ENCODE peak calls at places on chromosome 14, in six cellular contexts. A is cardiac muscle cell, U is A549, N is small intestine, Z is lung, L is stomach. O is an unnamed sample.
A peak's percentile ranks its signal among the peaks of the same experiment; 100 is the strongest.

GRCh38 chr14:96895658-96896271 is 98.6 kb downstream of the VRK1 start:
- DNase-seq in A (no peak), U (no peak), N (no peak), Z (no peak), L (no peak), O (no peak)

GRCh38 chr14:69092840-69093422 is 60.0 kb downstream of the DCAF5 start:
- DNase-seq in A (no peak), U (no peak), N (no peak), Z (no peak), L (no peak), O (no peak)

GRCh38 chr14:50795909-50796308 is 35.1 kb downstream of the NIN start:
- DNase-seq in A (no peak), U (no peak), N (no peak), Z (no peak), L (no peak), O (no peak)

GRCh38 chr14:55316528-55316927 is 45.3 kb downstream of the FBXO34 start:
- DNase-seq in A (no peak), U (no peak), N (peak; percentile 93), Z (no peak), L (no peak), O (no peak)

GRCh38 chr14:71163842-71164500 is 256.7 kb downstream of the PCNX1 start:
- DNase-seq in A (no peak), U (no peak), N (no peak), Z (no peak), L (no peak), O (no peak)

GRCh38 chr14:96224480-96225096 is 19.9 kb downstream of the BDKRB2 start:
- DNase-seq in A (no peak), U (no peak), N (peak; percentile 79), Z (no peak), L (no peak), O (no peak)

GRCh38 chr14:99266181-99267178 is 5.5 kb downstream of the BCL11B start:
- DNase-seq in A (peak; percentile 80), U (peak; percentile 71), N (peak; percentile 74), Z (peak; percentile 76), L (peak; percentile 79), O (peak; percentile 21)

GRCh38 chr14:76045773-76046172 is 60.2 kb downstream of the IFT43 start:
- DNase-seq in A (no peak), U (no peak), N (no peak), Z (no peak), L (no peak), O (no peak)

GRCh38 chr14:59482471-59483331 is 1.5 kb downstream of the L3HYPDH start:
- DNase-seq in A (peak; percentile 86), U (peak; percentile 83), N (peak; percentile 35), Z (no peak), L (no peak), O (peak; percentile 45)

GRCh38 chr14:59481407-59482119 is 2.6 kb downstream of the L3HYPDH start:
- DNase-seq in A (peak; percentile 76), U (peak; percentile 52), N (no peak), Z (no peak), L (no peak), O (no peak)

GRCh38 chr14:59483819-59484610 is at the start of the genes JKAMP and L3HYPDH:
- DNase-seq in A (peak; percentile 97), U (peak; percentile 96), N (peak; percentile 95), Z (peak; percentile 98), L (peak; percentile 97), O (peak; percentile 96)

GRCh38 chr14:59483360-59483759 is 848 bp downstream of the L3HYPDH start:
- DNase-seq in A (peak; percentile 65), U (peak; percentile 47), N (peak; percentile 25), Z (no peak), L (no peak), O (peak; percentile 19)

DNA sequence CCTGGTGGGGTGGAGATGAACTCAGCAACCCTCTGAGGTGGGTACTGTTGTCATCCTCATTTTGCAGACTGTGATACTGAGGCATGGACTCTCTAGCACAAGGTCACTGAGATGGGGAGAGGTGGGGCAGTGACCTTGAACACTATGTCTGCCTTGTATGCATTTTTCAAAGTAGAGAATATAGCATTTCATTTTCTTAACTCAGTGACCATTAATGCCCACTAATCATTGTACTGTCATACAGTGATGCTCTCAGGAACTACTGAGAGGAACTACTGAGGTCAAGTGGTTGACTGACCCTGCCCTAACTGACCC is 2.1 kb downstream of the L3HYPDH start:
- DNase-seq in A (no peak), U (no peak), N (no peak), Z (no peak), L (no peak), O (no peak)
- H3K4me3 ChIP-seq in A (no peak overlapping the region), U (peak overlapping the region; percentile 82), N (no peak overlapping the region), Z (no peak overlapping the region), L (peak overlapping the region; percentile 75), O (peak overlapping the region; percentile 98)

DNA sequence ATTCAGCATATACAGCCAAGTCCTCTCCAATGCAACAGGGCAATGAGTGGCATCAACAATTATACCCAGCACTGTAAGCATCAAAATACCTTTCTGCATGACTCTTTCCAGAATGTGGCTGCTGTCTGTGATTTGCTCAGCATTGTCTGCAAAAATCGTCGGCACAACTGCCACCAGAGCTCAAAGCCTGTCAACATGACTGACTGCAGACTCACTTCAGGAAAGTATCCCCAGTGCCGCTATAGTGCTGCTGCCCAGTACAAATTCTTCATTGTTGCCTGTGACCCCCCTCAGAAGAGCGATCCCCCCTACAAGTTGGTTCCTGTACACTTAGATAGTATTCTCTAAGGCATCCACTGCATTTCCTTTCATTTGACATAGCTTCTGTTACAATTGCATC is 737 bp downstream of the RNASE6 start:
- DNase-seq in A (no peak), U (no peak), N (no peak), Z (no peak), L (no peak), O (no peak)
- H3K4me1 ChIP-seq in A (peaks cover 19% of the 10 kb centered on the region), U (no peaks in the 10 kb centered on the region), N (peaks cover 4% of the 10 kb centered on the region), Z (peaks cover 7% of the 10 kb centered on the region), L (peaks cover 13% of the 10 kb centered on the region), O (no peaks in the 10 kb centered on the region)

GRCh38 chr14:21382886-21383847 is 652 bp downstream of the SUPT16H start:
- DNase-seq in A (peak; percentile 51), U (peak; percentile 58), N (peak; percentile 36), Z (peak; percentile 42), L (peak; percentile 30), O (no peak)

GRCh38 chr14:21383848-21384493 is at the start of gene SUPT16H:
- DNase-seq in A (peak; percentile 98), U (peak; percentile 95), N (peak; percentile 97), Z (peak; percentile 97), L (peak; percentile 95), O (peak; percentile 94)

GRCh38 chr14:21382095-21382494 is 1.7 kb downstream of the SUPT16H start:
- DNase-seq in A (no peak), U (no peak), N (no peak), Z (no peak), L (no peak), O (no peak)

GRCh38 chr14:21384494-21384851 is 654 bp upstream of the SUPT16H start:
- DNase-seq in A (no peak), U (no peak), N (no peak), Z (no peak), L (no peak), O (no peak)

DNA sequence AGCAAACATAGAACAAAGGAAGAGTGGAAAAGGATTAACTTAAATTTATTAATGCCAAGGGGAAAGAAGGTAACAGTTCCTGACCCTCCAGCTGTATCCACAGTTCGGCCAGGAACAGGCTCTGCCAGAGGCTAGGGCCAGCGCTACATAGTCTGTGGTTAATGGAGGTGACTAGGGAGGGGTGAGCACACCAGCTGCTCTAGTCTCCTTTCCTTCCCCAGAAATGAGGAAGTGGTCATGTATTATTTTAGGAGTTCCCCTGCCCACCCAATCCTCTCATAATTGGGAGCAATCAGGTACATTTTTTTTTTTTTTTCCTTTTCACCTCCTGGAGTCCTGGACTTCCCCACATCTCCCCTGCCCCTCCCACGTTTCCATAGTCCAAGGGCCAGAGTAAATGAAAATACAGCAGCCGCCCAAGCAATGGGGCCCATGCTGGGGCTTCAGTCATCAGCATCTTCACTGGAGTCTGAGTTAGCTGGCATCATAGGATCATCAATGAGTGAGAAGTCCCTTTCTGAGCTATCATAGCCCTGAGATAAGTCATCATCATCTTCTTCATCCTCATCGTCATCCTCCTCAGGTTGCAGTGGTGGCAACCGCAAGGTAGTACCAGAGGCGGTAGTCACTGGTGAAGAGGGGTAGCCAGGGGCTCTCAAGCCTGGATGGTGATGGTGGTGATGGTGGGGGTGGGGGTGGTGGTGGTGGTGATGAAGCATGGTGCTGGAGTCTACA is 1.5 kb upstream of the SUPT16H start:
- DNase-seq in A (no peak), U (no peak), N (no peak), Z (no peak), L (no peak), O (no peak)
- H3K4me3 ChIP-seq in A (no peak overlapping the region), U (no peak overlapping the region), N (no peak overlapping the region), Z (no peak overlapping the region), L (no peak overlapping the region), O (peak overlapping the region; percentile 75)

GRCh38 chr14:24843494-24843893 is 206.5 kb downstream of the STXBP6 start:
- DNase-seq in A (no peak), U (no peak), N (peak; percentile 41), Z (no peak), L (no peak), O (no peak)
- H3K4me1 ChIP-seq in A (peaks cover 15% of the 10 kb centered on the region), U (peaks cover 7% of the 10 kb centered on the region), N (no peaks in the 10 kb centered on the region), Z (peaks cover 22% of the 10 kb centered on the region), L (peaks cover 20% of the 10 kb centered on the region), O (no peaks in the 10 kb centered on the region)